ENCODE peak calls at places on chromosome 1, in five cellular contexts. C is AG10803, J is A549, M is NCI-H1092, W is stromal cell of bone marrow. Q is an unnamed sample.

GRCh38 chr1:64098856-64099606 is 104.4 kb upstream of the UBE2U start:
- DNase-seq in C (no peak), J (no peak), M (no peak), W (no peak), Q (no peak)

GRCh38 chr1:28955930-28956552 is 41.7 kb downstream of the EPB41 start:
- DNase-seq in C (no peak), J (no peak), M (peak; percentile 13), W (no peak), Q (no peak)

GRCh38 chr1:33864460-33865389 is 846 bp downstream of the HMGB4 start:
- DNase-seq in C (no peak), J (no peak), M (no peak), W (no peak), Q (no peak)

GRCh38 chr1:52259886-52260285 is 106.1 kb downstream of the CC2D1B start:
- DNase-seq in C (no peak), J (no peak), M (no peak), W (no peak), Q (no peak)

GRCh38 chr1:167663002-167663772 is 33.2 kb downstream of the RCSD1 start:
- DNase-seq in C (peak; percentile 73), J (peak; percentile 49), M (no peak), W (peak; percentile 18), Q (no peak)

GRCh38 chr1:33086384-33086850 is 5.5 kb downstream of the AZIN2 start:
- DNase-seq in C (peak; percentile 77), J (peak; percentile 83), M (peak; percentile 73), W (peak; percentile 59), Q (no peak)

GRCh38 chr1:171817511-171818265 is 23.6 kb upstream of the DNM3 start:
- DNase-seq in C (peak; percentile 78), J (peak; percentile 82), M (no peak), W (peak; percentile 59), Q (no peak)

GRCh38 chr1:230087034-230087721 is 20.1 kb downstream of the GALNT2 start:
- DNase-seq in C (no peak), J (no peak), M (no peak), W (no peak), Q (no peak)